ENCODE peak calls at places on chromosomes 7 and 10, in six cellular contexts. One of them, this sample, is unnamed.

GRCh38 chr10:120034236-120034635 is 141.7 kb downstream of the SEC23IP start:
- DNase-seq in tibial nerve: no peak
- DNase-seq in neuronal stem cell: no peak
- DNase-seq in CD4-positive, CD25-positive, alpha-beta regulatory T cell: no peak
- DNase-seq in heart right ventricle: no peak
- DNase-seq in GM12878: no peak
- DNase-seq in this sample: no peak

GRCh38 chr7:17546206-17546998 is 247.9 kb downstream of the AHR start:
- DNase-seq in heart right ventricle: no peak
- DNase-seq in neuronal stem cell: no peak
- DNase-seq in tibial nerve: no peak
- DNase-seq in GM12878: no peak
- DNase-seq in CD4-positive, CD25-positive, alpha-beta regulatory T cell: no peak
- DNase-seq in this sample: no peak

GRCh38 chr7:151076863-151077704 is 3.5 kb downstream of the FASTK start:
- DNase-seq in neuronal stem cell: no peak
- DNase-seq in GM12878: no peak
- DNase-seq in CD4-positive, CD25-positive, alpha-beta regulatory T cell: no peak
- DNase-seq in tibial nerve: no peak
- DNase-seq in heart right ventricle: no peak
- DNase-seq in this sample: no peak

GRCh38 chr7:18667466-18667865 is 171.9 kb downstream of the HDAC9 start:
- DNase-seq in CD4-positive, CD25-positive, alpha-beta regulatory T cell: no peak
- DNase-seq in heart right ventricle: no peak
- DNase-seq in GM12878: no peak
- DNase-seq in tibial nerve: no peak
- DNase-seq in neuronal stem cell: no peak
- DNase-seq in this sample: no peak

GRCh38 chr7:431658-432111 is 88.0 kb downstream of the PDGFA start:
- DNase-seq in CD4-positive, CD25-positive, alpha-beta regulatory T cell: no peak
- DNase-seq in neuronal stem cell: no peak
- DNase-seq in tibial nerve: no peak
- DNase-seq in heart right ventricle: no peak
- DNase-seq in GM12878: no peak
- DNase-seq in this sample: no peak

GRCh38 chr10:96496281-96496925 is 17.3 kb downstream of the TLL2 start:
- DNase-seq in neuronal stem cell: no peak
- DNase-seq in heart right ventricle: no peak
- DNase-seq in GM12878: no peak
- DNase-seq in tibial nerve: no peak
- DNase-seq in CD4-positive, CD25-positive, alpha-beta regulatory T cell: no peak
- DNase-seq in this sample: peak; percentile 48

GRCh38 chr10:45437587-45438456 is 63.8 kb downstream of the ALOX5 start:
- DNase-seq in neuronal stem cell: no peak
- DNase-seq in GM12878: no peak
- DNase-seq in CD4-positive, CD25-positive, alpha-beta regulatory T cell: no peak
- DNase-seq in heart right ventricle: no peak
- DNase-seq in tibial nerve: no peak
- DNase-seq in this sample: peak; percentile 43

GRCh38 chr10:86344714-86345161 is 21.9 kb downstream of the GRID1 start:
- DNase-seq in CD4-positive, CD25-positive, alpha-beta regulatory T cell: no peak
- DNase-seq in tibial nerve: no peak
- DNase-seq in heart right ventricle: no peak
- DNase-seq in neuronal stem cell: no peak
- DNase-seq in GM12878: no peak
- DNase-seq in this sample: no peak

GRCh38 chr10:73991846-73992245 is 6.1 kb upstream of the VCL start:
- DNase-seq in neuronal stem cell: no peak
- DNase-seq in CD4-positive, CD25-positive, alpha-beta regulatory T cell: peak; percentile 64
- DNase-seq in GM12878: no peak
- DNase-seq in tibial nerve: peak; percentile 33
- DNase-seq in heart right ventricle: no peak
- DNase-seq in this sample: no peak

GRCh38 chr10:88131561-88132139 is 268.2 kb downstream of the PTEN start:
- DNase-seq in heart right ventricle: peak; percentile 37
- DNase-seq in tibial nerve: no peak
- DNase-seq in CD4-positive, CD25-positive, alpha-beta regulatory T cell: no peak
- DNase-seq in neuronal stem cell: no peak
- DNase-seq in GM12878: no peak
- DNase-seq in this sample: no peak

GRCh38 chr10:5484205-5484604 is 15.2 kb downstream of the CALML5 start:
- DNase-seq in GM12878: no peak
- DNase-seq in tibial nerve: no peak
- DNase-seq in CD4-positive, CD25-positive, alpha-beta regulatory T cell: no peak
- DNase-seq in neuronal stem cell: no peak
- DNase-seq in heart right ventricle: no peak
- DNase-seq in this sample: no peak

GRCh38 chr10:14588084-14588937 is 186.4 kb downstream of the FAM107B start:
- DNase-seq in CD4-positive, CD25-positive, alpha-beta regulatory T cell: peak; percentile 38
- DNase-seq in tibial nerve: no peak
- DNase-seq in neuronal stem cell: no peak
- DNase-seq in heart right ventricle: no peak
- DNase-seq in GM12878: no peak
- DNase-seq in this sample: no peak

GRCh38 chr7:137658194-137658900 is 188.4 kb downstream of the DGKI start:
- DNase-seq in CD4-positive, CD25-positive, alpha-beta regulatory T cell: no peak
- DNase-seq in neuronal stem cell: no peak
- DNase-seq in GM12878: no peak
- DNase-seq in tibial nerve: no peak
- DNase-seq in heart right ventricle: no peak
- DNase-seq in this sample: no peak

DNA sequence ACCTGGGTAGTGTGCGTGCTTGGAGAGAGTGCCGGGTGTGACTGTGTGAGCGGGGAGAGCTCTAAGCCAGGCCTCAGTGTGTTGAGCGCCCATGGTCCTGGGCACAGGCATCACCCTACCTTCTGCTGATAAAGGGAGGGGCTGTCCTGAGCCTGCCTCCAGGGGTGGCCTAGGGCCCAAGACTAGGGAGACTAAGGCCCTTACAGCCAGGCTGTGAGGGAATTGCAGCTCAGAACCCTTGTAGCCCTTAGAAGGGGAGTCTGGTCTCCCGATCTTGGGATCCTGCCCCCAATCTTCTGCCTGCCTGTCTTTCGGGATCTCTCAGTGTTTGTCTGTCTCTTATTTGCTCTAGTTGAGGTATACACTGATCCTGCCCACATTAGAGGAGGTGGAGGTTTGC is 41.2 kb downstream of the PAX2 start:
- DNase-seq in GM12878: no peak
- DNase-seq in heart right ventricle: no peak
- DNase-seq in CD4-positive, CD25-positive, alpha-beta regulatory T cell: no peak
- DNase-seq in tibial nerve: no peak
- DNase-seq in neuronal stem cell: no peak
- DNase-seq in this sample: no peak
- H3K27me3 ChIP-seq in GM12878: peaks cover 8% of the 10 kb centered on the region
- H3K27me3 ChIP-seq in heart right ventricle: peaks cover 41% of the 10 kb centered on the region
- H3K27me3 ChIP-seq in CD4-positive, CD25-positive, alpha-beta regulatory T cell: no peaks in the 10 kb centered on the region
- H3K27me3 ChIP-seq in tibial nerve: no peaks in the 10 kb centered on the region
- H3K27me3 ChIP-seq in neuronal stem cell: no peaks in the 10 kb centered on the region
- H3K27me3 ChIP-seq in this sample: no peaks in the 10 kb centered on the region

GRCh38 chr7:29995652-29996051 is 6.1 kb upstream of the SCRN1 start:
- DNase-seq in heart right ventricle: no peak
- DNase-seq in tibial nerve: no peak
- DNase-seq in GM12878: no peak
- DNase-seq in neuronal stem cell: no peak
- DNase-seq in CD4-positive, CD25-positive, alpha-beta regulatory T cell: no peak
- DNase-seq in this sample: no peak
- H3K27ac ChIP-seq in heart right ventricle: no peak overlapping the region
- H3K27ac ChIP-seq in tibial nerve: no peak overlapping the region
- H3K27ac ChIP-seq in GM12878: no peak overlapping the region
- H3K27ac ChIP-seq in neuronal stem cell: no peak overlapping the region
- H3K27ac ChIP-seq in CD4-positive, CD25-positive, alpha-beta regulatory T cell: no peak overlapping the region
- H3K27ac ChIP-seq in this sample: no peak overlapping the region

GRCh38 chr7:24283900-24284698 is at the start of gene NPY:
- DNase-seq in tibial nerve: no peak
- DNase-seq in neuronal stem cell: no peak
- DNase-seq in CD4-positive, CD25-positive, alpha-beta regulatory T cell: no peak
- DNase-seq in heart right ventricle: no peak
- DNase-seq in GM12878: no peak
- DNase-seq in this sample: no peak
- H3K27me3 ChIP-seq in tibial nerve: no peaks in the 10 kb centered on the region
- H3K27me3 ChIP-seq in neuronal stem cell: peaks cover 24% of the 10 kb centered on the region
- H3K27me3 ChIP-seq in CD4-positive, CD25-positive, alpha-beta regulatory T cell: peaks cover 30% of the 10 kb centered on the region
- H3K27me3 ChIP-seq in heart right ventricle: peaks cover 86% of the 10 kb centered on the region
- H3K27me3 ChIP-seq in GM12878: peaks cover 19% of the 10 kb centered on the region
- H3K27me3 ChIP-seq in this sample: peaks cover 10% of the 10 kb centered on the region

GRCh38 chr7:29684787-29685650 is 121.3 kb upstream of the WIPF3 start:
- DNase-seq in heart right ventricle: peak; percentile 84
- DNase-seq in tibial nerve: peak; percentile 25
- DNase-seq in neuronal stem cell: peak; percentile 65
- DNase-seq in CD4-positive, CD25-positive, alpha-beta regulatory T cell: peak; percentile 7
- DNase-seq in GM12878: no peak
- DNase-seq in this sample: peak; percentile 73
- H3K27ac ChIP-seq in heart right ventricle: peak overlapping the region; percentile 97
- H3K27ac ChIP-seq in tibial nerve: peak overlapping the region; percentile 95
- H3K27ac ChIP-seq in neuronal stem cell: peak overlapping the region; percentile 87
- H3K27ac ChIP-seq in CD4-positive, CD25-positive, alpha-beta regulatory T cell: no peak overlapping the region
- H3K27ac ChIP-seq in GM12878: no peak overlapping the region
- H3K27ac ChIP-seq in this sample: peak overlapping the region; percentile 93

GRCh38 chr10:75724047-75724446 is 292.6 kb downstream of the LRMDA start:
- DNase-seq in heart right ventricle: no peak
- DNase-seq in CD4-positive, CD25-positive, alpha-beta regulatory T cell: no peak
- DNase-seq in neuronal stem cell: no peak
- DNase-seq in tibial nerve: no peak
- DNase-seq in GM12878: no peak
- DNase-seq in this sample: no peak
- H3K27me3 ChIP-seq in heart right ventricle: no peaks in the 10 kb centered on the region
- H3K27me3 ChIP-seq in CD4-positive, CD25-positive, alpha-beta regulatory T cell: no peaks in the 10 kb centered on the region
- H3K27me3 ChIP-seq in neuronal stem cell: no peaks in the 10 kb centered on the region
- H3K27me3 ChIP-seq in tibial nerve: no peaks in the 10 kb centered on the region
- H3K27me3 ChIP-seq in GM12878: no peaks in the 10 kb centered on the region
- H3K27me3 ChIP-seq in this sample: no peaks in the 10 kb centered on the region

GRCh38 chr7:44275146-44275545 is 50.2 kb downstream of the CAMK2B start:
- DNase-seq in heart right ventricle: no peak
- DNase-seq in GM12878: no peak
- DNase-seq in tibial nerve: no peak
- DNase-seq in CD4-positive, CD25-positive, alpha-beta regulatory T cell: no peak
- DNase-seq in neuronal stem cell: no peak
- DNase-seq in this sample: no peak

GRCh38 chr7:44274623-44274975 is 50.8 kb downstream of the CAMK2B start:
- DNase-seq in tibial nerve: no peak
- DNase-seq in heart right ventricle: no peak
- DNase-seq in CD4-positive, CD25-positive, alpha-beta regulatory T cell: no peak
- DNase-seq in GM12878: no peak
- DNase-seq in neuronal stem cell: no peak
- DNase-seq in this sample: no peak

GRCh38 chr7:44272456-44272855 is 52.9 kb downstream of the CAMK2B start:
- DNase-seq in CD4-positive, CD25-positive, alpha-beta regulatory T cell: no peak
- DNase-seq in tibial nerve: no peak
- DNase-seq in heart right ventricle: no peak
- DNase-seq in neuronal stem cell: no peak
- DNase-seq in GM12878: no peak
- DNase-seq in this sample: no peak

GRCh38 chr7:44273681-44274622 is 51.4 kb downstream of the CAMK2B start:
- DNase-seq in neuronal stem cell: no peak
- DNase-seq in GM12878: no peak
- DNase-seq in tibial nerve: no peak
- DNase-seq in heart right ventricle: peak; percentile 8
- DNase-seq in CD4-positive, CD25-positive, alpha-beta regulatory T cell: no peak
- DNase-seq in this sample: no peak

GRCh38 chr7:44272981-44273380 is 52.4 kb downstream of the CAMK2B start:
- DNase-seq in CD4-positive, CD25-positive, alpha-beta regulatory T cell: no peak
- DNase-seq in heart right ventricle: no peak
- DNase-seq in tibial nerve: no peak
- DNase-seq in GM12878: no peak
- DNase-seq in neuronal stem cell: no peak
- DNase-seq in this sample: no peak
- H3K27ac ChIP-seq in CD4-positive, CD25-positive, alpha-beta regulatory T cell: no peak overlapping the region
- H3K27ac ChIP-seq in heart right ventricle: no peak overlapping the region
- H3K27ac ChIP-seq in tibial nerve: no peak overlapping the region
- H3K27ac ChIP-seq in GM12878: no peak overlapping the region
- H3K27ac ChIP-seq in neuronal stem cell: no peak overlapping the region
- H3K27ac ChIP-seq in this sample: peak overlapping the region; percentile 10

DNA sequence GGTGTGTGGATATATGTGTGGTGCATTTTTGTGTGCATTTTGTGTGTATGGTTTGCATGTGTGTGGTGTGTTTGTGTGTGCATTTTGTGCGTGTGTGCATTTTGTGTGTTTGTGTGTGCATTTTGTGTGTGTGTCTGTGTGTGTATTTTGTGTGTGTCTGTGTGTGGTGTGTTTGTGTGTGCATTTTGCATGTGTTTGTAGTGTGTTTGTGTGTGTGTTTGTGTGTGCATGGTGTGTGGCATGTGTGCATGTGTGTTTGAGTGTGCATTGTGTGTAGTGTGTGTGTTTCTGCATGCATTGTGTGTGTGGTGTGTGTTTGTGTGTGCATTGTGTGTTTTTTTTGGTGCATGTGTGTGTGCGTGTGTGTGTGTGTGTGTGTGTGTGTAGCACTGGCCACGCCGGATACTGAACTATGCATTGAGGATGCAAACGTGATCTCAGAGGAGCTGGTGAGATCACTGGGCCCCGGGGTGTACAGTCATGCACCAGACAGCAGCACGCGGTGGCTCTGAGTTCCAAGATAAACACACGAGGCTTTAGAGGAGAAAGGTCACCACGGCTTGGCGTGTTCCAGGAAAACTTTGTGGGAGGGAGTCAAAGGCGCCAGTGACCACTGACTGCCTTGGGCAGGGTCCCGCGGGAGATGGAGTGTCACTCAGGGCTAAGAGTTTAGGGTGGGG is 106.6 kb upstream of the SHH start:
- DNase-seq in heart right ventricle: peak; percentile 27
- DNase-seq in neuronal stem cell: no peak
- DNase-seq in tibial nerve: no peak
- DNase-seq in CD4-positive, CD25-positive, alpha-beta regulatory T cell: no peak
- DNase-seq in GM12878: no peak
- DNase-seq in this sample: no peak
- H3K27me3 ChIP-seq in heart right ventricle: no peaks in the 10 kb centered on the region
- H3K27me3 ChIP-seq in neuronal stem cell: no peaks in the 10 kb centered on the region
- H3K27me3 ChIP-seq in tibial nerve: no peaks in the 10 kb centered on the region
- H3K27me3 ChIP-seq in CD4-positive, CD25-positive, alpha-beta regulatory T cell: no peaks in the 10 kb centered on the region
- H3K27me3 ChIP-seq in GM12878: no peaks in the 10 kb centered on the region
- H3K27me3 ChIP-seq in this sample: no peaks in the 10 kb centered on the region

DNA sequence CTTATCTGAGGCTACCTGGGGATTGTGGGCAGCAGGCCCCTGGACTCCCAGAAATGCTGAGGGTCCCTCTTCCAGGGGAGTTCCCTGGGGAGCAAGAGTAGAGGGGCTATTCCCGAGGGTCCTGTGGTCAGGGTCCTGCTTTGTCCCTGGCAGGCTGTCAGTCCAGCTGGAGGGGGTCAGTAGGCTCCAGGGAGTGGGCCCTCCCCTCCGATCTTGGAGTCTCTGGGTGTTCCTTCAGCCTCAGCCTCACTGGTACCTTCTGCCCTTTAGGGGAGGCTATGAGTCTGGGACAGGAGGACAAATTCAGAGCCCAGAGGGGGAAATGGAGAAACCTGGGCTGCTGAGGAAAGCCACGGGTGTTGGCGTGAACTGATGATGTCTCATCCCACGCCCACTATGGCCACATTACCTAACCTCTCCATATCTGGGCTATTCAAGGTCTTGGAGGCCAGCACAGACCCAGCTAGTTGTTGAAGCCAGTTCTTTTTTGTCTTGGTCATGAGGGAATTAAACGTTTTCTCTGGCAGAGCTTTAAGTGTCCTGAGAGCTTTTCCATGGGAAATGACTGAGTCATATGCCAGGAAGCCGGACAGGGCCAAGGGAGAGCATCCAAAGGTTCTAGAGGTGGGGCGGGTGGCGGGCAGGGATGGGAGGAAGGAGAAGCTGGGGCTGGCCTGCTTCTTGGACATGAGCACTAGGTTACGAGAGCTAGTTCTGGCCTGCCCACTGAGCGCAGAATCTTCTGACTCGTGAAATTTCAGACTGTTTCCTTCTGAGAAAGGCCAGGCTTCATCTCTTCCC is 6.2 kb downstream of the CALHM2 start:
- DNase-seq in CD4-positive, CD25-positive, alpha-beta regulatory T cell: no peak
- DNase-seq in GM12878: no peak
- DNase-seq in heart right ventricle: peak; percentile 82
- DNase-seq in neuronal stem cell: no peak
- DNase-seq in tibial nerve: peak; percentile 79
- DNase-seq in this sample: peak; percentile 91
- H3K27ac ChIP-seq in CD4-positive, CD25-positive, alpha-beta regulatory T cell: peak overlapping the region; percentile 23
- H3K27ac ChIP-seq in GM12878: no peak overlapping the region
- H3K27ac ChIP-seq in heart right ventricle: peak overlapping the region; percentile 73
- H3K27ac ChIP-seq in neuronal stem cell: no peak overlapping the region
- H3K27ac ChIP-seq in tibial nerve: peak overlapping the region; percentile 76
- H3K27ac ChIP-seq in this sample: peak overlapping the region; percentile 88